ENCODE peak calls at places on chromosomes 5 and 9, in nine cellular contexts. One of them, this sample, is unnamed.

GRCh38 chr5:107284822-107285510 is 385.8 kb downstream of the EFNA5 start:
- DNase-seq in BJ: no peak
- DNase-seq in activated CD4-positive, alpha-beta T cell treated with anti-CD3 and anti-CD28 coated beads, Interleukin-2, amount 50 U/mL, for 24 hours: no peak
- DNase-seq in NCI-H1417: no peak
- DNase-seq in GDM1: no peak
- DNase-seq in H9: no peak
- DNase-seq in psoas muscle: no peak
- DNase-seq in T-helper 17 cell: no peak
- DNase-seq in NCI-H1092 treated with DMSO at 0.1 percent for 48 hours: no peak
- DNase-seq in this sample: peak

GRCh38 chr9:115204827-115205506 is 87.0 kb upstream of the TNC start:
- DNase-seq in activated CD4-positive, alpha-beta T cell treated with anti-CD3 and anti-CD28 coated beads, Interleukin-2, amount 50 U/mL, for 24 hours: no peak
- DNase-seq in BJ: peak
- DNase-seq in H9: no peak
- DNase-seq in NCI-H1092 treated with DMSO at 0.1 percent for 48 hours: no peak
- DNase-seq in GDM1: no peak
- DNase-seq in T-helper 17 cell: no peak
- DNase-seq in psoas muscle: no peak
- DNase-seq in NCI-H1417: no peak
- DNase-seq in this sample: no peak

GRCh38 chr9:680106-680505 is 161.4 kb upstream of the DMRT1 start:
- DNase-seq in NCI-H1092 treated with DMSO at 0.1 percent for 48 hours: no peak
- DNase-seq in psoas muscle: no peak
- DNase-seq in activated CD4-positive, alpha-beta T cell treated with anti-CD3 and anti-CD28 coated beads, Interleukin-2, amount 50 U/mL, for 24 hours: no peak
- DNase-seq in BJ: no peak
- DNase-seq in GDM1: no peak
- DNase-seq in NCI-H1417: no peak
- DNase-seq in T-helper 17 cell: no peak
- DNase-seq in H9: no peak
- DNase-seq in this sample: no peak

GRCh38 chr5:8641796-8642505 is 773.0 kb downstream of the MTRR start:
- DNase-seq in NCI-H1417: no peak
- DNase-seq in GDM1: no peak
- DNase-seq in T-helper 17 cell: no peak
- DNase-seq in BJ: no peak
- DNase-seq in activated CD4-positive, alpha-beta T cell treated with anti-CD3 and anti-CD28 coated beads, Interleukin-2, amount 50 U/mL, for 24 hours: no peak
- DNase-seq in psoas muscle: no peak
- DNase-seq in NCI-H1092 treated with DMSO at 0.1 percent for 48 hours: no peak
- DNase-seq in H9: no peak
- DNase-seq in this sample: no peak

GRCh38 chr9:87812375-87813118 is 70.1 kb upstream of the SPATA31E1 start:
- DNase-seq in NCI-H1417: peak
- DNase-seq in GDM1: no peak
- DNase-seq in T-helper 17 cell: no peak
- DNase-seq in BJ: peak
- DNase-seq in H9: no peak
- DNase-seq in psoas muscle: no peak
- DNase-seq in activated CD4-positive, alpha-beta T cell treated with anti-CD3 and anti-CD28 coated beads, Interleukin-2, amount 50 U/mL, for 24 hours: no peak
- DNase-seq in NCI-H1092 treated with DMSO at 0.1 percent for 48 hours: peak
- DNase-seq in this sample: no peak

GRCh38 chr9:134552349-134552990 is 89.1 kb upstream of the COL5A1 start:
- DNase-seq in activated CD4-positive, alpha-beta T cell treated with anti-CD3 and anti-CD28 coated beads, Interleukin-2, amount 50 U/mL, for 24 hours: no peak
- DNase-seq in psoas muscle: no peak
- DNase-seq in H9: no peak
- DNase-seq in BJ: no peak
- DNase-seq in GDM1: no peak
- DNase-seq in NCI-H1417: no peak
- DNase-seq in NCI-H1092 treated with DMSO at 0.1 percent for 48 hours: no peak
- DNase-seq in T-helper 17 cell: no peak
- DNase-seq in this sample: no peak

GRCh38 chr9:109086221-109086620 is 33.5 kb downstream of the TMEM245 start:
- DNase-seq in NCI-H1417: no peak
- DNase-seq in GDM1: no peak
- DNase-seq in T-helper 17 cell: no peak
- DNase-seq in NCI-H1092 treated with DMSO at 0.1 percent for 48 hours: no peak
- DNase-seq in H9: no peak
- DNase-seq in activated CD4-positive, alpha-beta T cell treated with anti-CD3 and anti-CD28 coated beads, Interleukin-2, amount 50 U/mL, for 24 hours: no peak
- DNase-seq in BJ: no peak
- DNase-seq in psoas muscle: no peak
- DNase-seq in this sample: no peak

GRCh38 chr9:133421615-133422542 is at the start of gene ADAMTS13:
- DNase-seq in activated CD4-positive, alpha-beta T cell treated with anti-CD3 and anti-CD28 coated beads, Interleukin-2, amount 50 U/mL, for 24 hours: no peak
- DNase-seq in psoas muscle: no peak
- DNase-seq in GDM1: no peak
- DNase-seq in NCI-H1092 treated with DMSO at 0.1 percent for 48 hours: no peak
- DNase-seq in T-helper 17 cell: no peak
- DNase-seq in NCI-H1417: peak
- DNase-seq in BJ: no peak
- DNase-seq in H9: peak
- DNase-seq in this sample: peak

GRCh38 chr5:135750506-135750905 is 84.0 kb upstream of the SLC25A48 start:
- DNase-seq in BJ: no peak
- DNase-seq in NCI-H1092 treated with DMSO at 0.1 percent for 48 hours: no peak
- DNase-seq in NCI-H1417: no peak
- DNase-seq in activated CD4-positive, alpha-beta T cell treated with anti-CD3 and anti-CD28 coated beads, Interleukin-2, amount 50 U/mL, for 24 hours: no peak
- DNase-seq in T-helper 17 cell: no peak
- DNase-seq in H9: peak
- DNase-seq in psoas muscle: no peak
- DNase-seq in GDM1: no peak
- DNase-seq in this sample: no peak

GRCh38 chr5:79413112-79413511 is 100.8 kb downstream of the HOMER1 start:
- DNase-seq in H9: no peak
- DNase-seq in BJ: no peak
- DNase-seq in activated CD4-positive, alpha-beta T cell treated with anti-CD3 and anti-CD28 coated beads, Interleukin-2, amount 50 U/mL, for 24 hours: no peak
- DNase-seq in NCI-H1092 treated with DMSO at 0.1 percent for 48 hours: no peak
- DNase-seq in T-helper 17 cell: no peak
- DNase-seq in psoas muscle: no peak
- DNase-seq in GDM1: no peak
- DNase-seq in NCI-H1417: no peak
- DNase-seq in this sample: no peak

GRCh38 chr5:168295574-168296201 is 4.2 kb downstream of the WWC1 start:
- DNase-seq in GDM1: no peak
- DNase-seq in psoas muscle: no peak
- DNase-seq in NCI-H1417: no peak
- DNase-seq in BJ: no peak
- DNase-seq in activated CD4-positive, alpha-beta T cell treated with anti-CD3 and anti-CD28 coated beads, Interleukin-2, amount 50 U/mL, for 24 hours: no peak
- DNase-seq in NCI-H1092 treated with DMSO at 0.1 percent for 48 hours: no peak
- DNase-seq in T-helper 17 cell: no peak
- DNase-seq in H9: peak
- DNase-seq in this sample: peak

GRCh38 chr5:87944553-87945320 is 323.9 kb downstream of the TMEM161B start:
- DNase-seq in NCI-H1092 treated with DMSO at 0.1 percent for 48 hours: peak
- DNase-seq in BJ: no peak
- DNase-seq in activated CD4-positive, alpha-beta T cell treated with anti-CD3 and anti-CD28 coated beads, Interleukin-2, amount 50 U/mL, for 24 hours: no peak
- DNase-seq in T-helper 17 cell: no peak
- DNase-seq in psoas muscle: peak
- DNase-seq in H9: peak
- DNase-seq in GDM1: no peak
- DNase-seq in NCI-H1417: peak
- DNase-seq in this sample: peak

GRCh38 chr9:567746-568305 is 273.7 kb upstream of the DMRT1 start:
- DNase-seq in H9: no peak
- DNase-seq in T-helper 17 cell: no peak
- DNase-seq in psoas muscle: no peak
- DNase-seq in activated CD4-positive, alpha-beta T cell treated with anti-CD3 and anti-CD28 coated beads, Interleukin-2, amount 50 U/mL, for 24 hours: no peak
- DNase-seq in NCI-H1417: no peak
- DNase-seq in GDM1: no peak
- DNase-seq in BJ: no peak
- DNase-seq in NCI-H1092 treated with DMSO at 0.1 percent for 48 hours: no peak
- DNase-seq in this sample: no peak

GRCh38 chr9:92378825-92379535 is 25.4 kb downstream of the OGN start:
- DNase-seq in NCI-H1092 treated with DMSO at 0.1 percent for 48 hours: no peak
- DNase-seq in H9: no peak
- DNase-seq in BJ: no peak
- DNase-seq in activated CD4-positive, alpha-beta T cell treated with anti-CD3 and anti-CD28 coated beads, Interleukin-2, amount 50 U/mL, for 24 hours: no peak
- DNase-seq in psoas muscle: no peak
- DNase-seq in GDM1: no peak
- DNase-seq in NCI-H1417: peak
- DNase-seq in T-helper 17 cell: no peak
- DNase-seq in this sample: peak

GRCh38 chr9:15220658-15221310 is 86.2 kb downstream of the TTC39B start:
- DNase-seq in NCI-H1417: no peak
- DNase-seq in activated CD4-positive, alpha-beta T cell treated with anti-CD3 and anti-CD28 coated beads, Interleukin-2, amount 50 U/mL, for 24 hours: no peak
- DNase-seq in T-helper 17 cell: no peak
- DNase-seq in NCI-H1092 treated with DMSO at 0.1 percent for 48 hours: no peak
- DNase-seq in H9: no peak
- DNase-seq in psoas muscle: no peak
- DNase-seq in GDM1: no peak
- DNase-seq in BJ: peak
- DNase-seq in this sample: no peak

GRCh38 chr9:122453677-122454135 is 24.0 kb downstream of the OR1J1 start:
- DNase-seq in GDM1: no peak
- DNase-seq in NCI-H1092 treated with DMSO at 0.1 percent for 48 hours: no peak
- DNase-seq in psoas muscle: no peak
- DNase-seq in NCI-H1417: no peak
- DNase-seq in BJ: no peak
- DNase-seq in activated CD4-positive, alpha-beta T cell treated with anti-CD3 and anti-CD28 coated beads, Interleukin-2, amount 50 U/mL, for 24 hours: no peak
- DNase-seq in H9: no peak
- DNase-seq in T-helper 17 cell: no peak
- DNase-seq in this sample: no peak

GRCh38 chr5:54820346-54820745 is 165.0 kb downstream of the ESM1 start:
- DNase-seq in BJ: peak
- DNase-seq in T-helper 17 cell: no peak
- DNase-seq in NCI-H1092 treated with DMSO at 0.1 percent for 48 hours: no peak
- DNase-seq in GDM1: no peak
- DNase-seq in H9: no peak
- DNase-seq in NCI-H1417: no peak
- DNase-seq in psoas muscle: no peak
- DNase-seq in activated CD4-positive, alpha-beta T cell treated with anti-CD3 and anti-CD28 coated beads, Interleukin-2, amount 50 U/mL, for 24 hours: no peak
- DNase-seq in this sample: no peak

GRCh38 chr9:131645078-131645776 is 94.6 kb downstream of the RAPGEF1 start:
- DNase-seq in psoas muscle: no peak
- DNase-seq in activated CD4-positive, alpha-beta T cell treated with anti-CD3 and anti-CD28 coated beads, Interleukin-2, amount 50 U/mL, for 24 hours: no peak
- DNase-seq in NCI-H1092 treated with DMSO at 0.1 percent for 48 hours: no peak
- DNase-seq in NCI-H1417: peak
- DNase-seq in T-helper 17 cell: no peak
- DNase-seq in BJ: no peak
- DNase-seq in GDM1: no peak
- DNase-seq in H9: no peak
- DNase-seq in this sample: no peak

GRCh38 chr5:161421067-161421466 is 125.5 kb downstream of the GABRB2 start:
- DNase-seq in BJ: no peak
- DNase-seq in H9: no peak
- DNase-seq in T-helper 17 cell: no peak
- DNase-seq in activated CD4-positive, alpha-beta T cell treated with anti-CD3 and anti-CD28 coated beads, Interleukin-2, amount 50 U/mL, for 24 hours: no peak
- DNase-seq in NCI-H1092 treated with DMSO at 0.1 percent for 48 hours: no peak
- DNase-seq in NCI-H1417: peak
- DNase-seq in GDM1: no peak
- DNase-seq in psoas muscle: no peak
- DNase-seq in this sample: peak

GRCh38 chr9:107633375-107633774 is 143.8 kb upstream of the KLF4 start:
- DNase-seq in NCI-H1092 treated with DMSO at 0.1 percent for 48 hours: no peak
- DNase-seq in H9: no peak
- DNase-seq in T-helper 17 cell: no peak
- DNase-seq in psoas muscle: no peak
- DNase-seq in NCI-H1417: no peak
- DNase-seq in activated CD4-positive, alpha-beta T cell treated with anti-CD3 and anti-CD28 coated beads, Interleukin-2, amount 50 U/mL, for 24 hours: no peak
- DNase-seq in BJ: no peak
- DNase-seq in GDM1: no peak
- DNase-seq in this sample: no peak

GRCh38 chr9:90102292-90102901 is 497.6 kb downstream of the GADD45G start:
- DNase-seq in NCI-H1417: peak
- DNase-seq in GDM1: peak
- DNase-seq in NCI-H1092 treated with DMSO at 0.1 percent for 48 hours: peak
- DNase-seq in T-helper 17 cell: peak
- DNase-seq in activated CD4-positive, alpha-beta T cell treated with anti-CD3 and anti-CD28 coated beads, Interleukin-2, amount 50 U/mL, for 24 hours: peak
- DNase-seq in BJ: peak
- DNase-seq in psoas muscle: peak
- DNase-seq in H9: peak
- DNase-seq in this sample: peak

GRCh38 chr9:4987996-4988421 is 2.9 kb downstream of the JAK2 start:
- DNase-seq in GDM1: peak
- DNase-seq in psoas muscle: no peak
- DNase-seq in NCI-H1417: peak
- DNase-seq in BJ: no peak
- DNase-seq in T-helper 17 cell: no peak
- DNase-seq in H9: peak
- DNase-seq in NCI-H1092 treated with DMSO at 0.1 percent for 48 hours: peak
- DNase-seq in activated CD4-positive, alpha-beta T cell treated with anti-CD3 and anti-CD28 coated beads, Interleukin-2, amount 50 U/mL, for 24 hours: peak
- DNase-seq in this sample: peak

GRCh38 chr5:133387091-133387490 is 225.2 kb downstream of the FSTL4 start:
- DNase-seq in NCI-H1417: no peak
- DNase-seq in NCI-H1092 treated with DMSO at 0.1 percent for 48 hours: no peak
- DNase-seq in BJ: no peak
- DNase-seq in activated CD4-positive, alpha-beta T cell treated with anti-CD3 and anti-CD28 coated beads, Interleukin-2, amount 50 U/mL, for 24 hours: no peak
- DNase-seq in GDM1: no peak
- DNase-seq in H9: peak
- DNase-seq in T-helper 17 cell: no peak
- DNase-seq in psoas muscle: no peak
- DNase-seq in this sample: no peak

GRCh38 chr5:145660897-145661650 is 174.1 kb downstream of the PRELID2 start:
- DNase-seq in psoas muscle: no peak
- DNase-seq in T-helper 17 cell: no peak
- DNase-seq in GDM1: no peak
- DNase-seq in BJ: peak
- DNase-seq in NCI-H1092 treated with DMSO at 0.1 percent for 48 hours: no peak
- DNase-seq in NCI-H1417: peak
- DNase-seq in H9: no peak
- DNase-seq in activated CD4-positive, alpha-beta T cell treated with anti-CD3 and anti-CD28 coated beads, Interleukin-2, amount 50 U/mL, for 24 hours: no peak
- DNase-seq in this sample: no peak

GRCh38 chr5:84642795-84643194 is 258.1 kb upstream of the EDIL3 start:
- DNase-seq in GDM1: no peak
- DNase-seq in H9: no peak
- DNase-seq in T-helper 17 cell: no peak
- DNase-seq in NCI-H1092 treated with DMSO at 0.1 percent for 48 hours: no peak
- DNase-seq in activated CD4-positive, alpha-beta T cell treated with anti-CD3 and anti-CD28 coated beads, Interleukin-2, amount 50 U/mL, for 24 hours: no peak
- DNase-seq in BJ: no peak
- DNase-seq in psoas muscle: no peak
- DNase-seq in NCI-H1417: no peak
- DNase-seq in this sample: no peak

GRCh38 chr9:37466037-37466709 is 923 bp upstream of the ZBTB5 start:
- DNase-seq in T-helper 17 cell: peak
- DNase-seq in psoas muscle: peak
- DNase-seq in BJ: peak
- DNase-seq in activated CD4-positive, alpha-beta T cell treated with anti-CD3 and anti-CD28 coated beads, Interleukin-2, amount 50 U/mL, for 24 hours: no peak
- DNase-seq in NCI-H1092 treated with DMSO at 0.1 percent for 48 hours: peak
- DNase-seq in H9: peak
- DNase-seq in GDM1: peak
- DNase-seq in NCI-H1417: peak
- DNase-seq in this sample: peak

GRCh38 chr5:149500922-149501582 is 50.2 kb downstream of the CSNK1A1 start:
- DNase-seq in NCI-H1417: no peak
- DNase-seq in activated CD4-positive, alpha-beta T cell treated with anti-CD3 and anti-CD28 coated beads, Interleukin-2, amount 50 U/mL, for 24 hours: no peak
- DNase-seq in H9: no peak
- DNase-seq in T-helper 17 cell: no peak
- DNase-seq in GDM1: no peak
- DNase-seq in NCI-H1092 treated with DMSO at 0.1 percent for 48 hours: no peak
- DNase-seq in psoas muscle: no peak
- DNase-seq in BJ: peak
- DNase-seq in this sample: peak

GRCh38 chr9:123679330-123679987 is 250.5 kb downstream of the DENND1A start:
- DNase-seq in BJ: peak
- DNase-seq in activated CD4-positive, alpha-beta T cell treated with anti-CD3 and anti-CD28 coated beads, Interleukin-2, amount 50 U/mL, for 24 hours: no peak
- DNase-seq in T-helper 17 cell: no peak
- DNase-seq in NCI-H1092 treated with DMSO at 0.1 percent for 48 hours: peak
- DNase-seq in H9: no peak
- DNase-seq in GDM1: no peak
- DNase-seq in NCI-H1417: peak
- DNase-seq in psoas muscle: no peak
- DNase-seq in this sample: no peak

GRCh38 chr9:1698991-1699390 is 316.2 kb upstream of the SMARCA2 start:
- DNase-seq in NCI-H1417: no peak
- DNase-seq in T-helper 17 cell: no peak
- DNase-seq in H9: no peak
- DNase-seq in GDM1: no peak
- DNase-seq in NCI-H1092 treated with DMSO at 0.1 percent for 48 hours: no peak
- DNase-seq in BJ: no peak
- DNase-seq in activated CD4-positive, alpha-beta T cell treated with anti-CD3 and anti-CD28 coated beads, Interleukin-2, amount 50 U/mL, for 24 hours: no peak
- DNase-seq in psoas muscle: no peak
- DNase-seq in this sample: no peak

GRCh38 chr9:93218161-93218560 is 34.2 kb downstream of the WNK2 start:
- DNase-seq in H9: no peak
- DNase-seq in BJ: no peak
- DNase-seq in psoas muscle: peak
- DNase-seq in T-helper 17 cell: no peak
- DNase-seq in NCI-H1417: no peak
- DNase-seq in NCI-H1092 treated with DMSO at 0.1 percent for 48 hours: no peak
- DNase-seq in GDM1: no peak
- DNase-seq in activated CD4-positive, alpha-beta T cell treated with anti-CD3 and anti-CD28 coated beads, Interleukin-2, amount 50 U/mL, for 24 hours: no peak
- DNase-seq in this sample: no peak